ENCODE peak calls at places on chromosomes 12 and 14, in ten cellular contexts. G is sigmoid colon, K is ovary, T is stomach, Z is transverse colon, I is HepG2, E is GM12878, F is SK-N-SH, Y is esophagus muscularis mucosa, L is tibial nerve. R is an unnamed sample.

GRCh38 chr14:94387051-94388026 is 1.1 kb downstream of the SERPINA1 start:
- DNase-seq in G (peak; percentile 49), K (no peak), T (no peak), Z (no peak), I (no peak), E (no peak), F (no peak), Y (no peak), L (no peak), R (no peak)

GRCh38 chr12:80936642-80937390 is 918 bp downstream of the LIN7A start:
- DNase-seq in G (peak; percentile 69), K (peak; percentile 62), T (peak; percentile 27), Z (peak; percentile 51), I (peak; percentile 79), E (no peak), F (peak; percentile 44), Y (no peak), L (no peak), R (no peak)

GRCh38 chr12:5003025-5003666 is 40.5 kb upstream of the KCNA5 start:
- DNase-seq in G (peak; percentile 82), K (no peak), T (peak; percentile 62), Z (peak; percentile 68), I (peak; percentile 33), E (no peak), F (peak; percentile 57), Y (no peak), L (peak; percentile 45), R (no peak)

GRCh38 chr12:96720363-96720705 is 186.7 kb upstream of the NEDD1 start:
- DNase-seq in G (no peak), K (no peak), T (no peak), Z (peak; percentile 8), I (no peak), E (no peak), F (no peak), Y (no peak), L (no peak), R (no peak)

GRCh38 chr14:24329736-24330135 is 5.1 kb downstream of the ADCY4 start:
- DNase-seq in G (peak; percentile 76), K (no peak), T (peak; percentile 62), Z (peak; percentile 69), I (no peak), E (no peak), F (no peak), Y (no peak), L (peak; percentile 47), R (no peak)

GRCh38 chr12:102031852-102032251 is 29.9 kb downstream of the WASHC3 start:
- DNase-seq in G (no peak), K (no peak), T (no peak), Z (no peak), I (no peak), E (no peak), F (no peak), Y (no peak), L (no peak), R (no peak)

GRCh38 chr14:81366259-81366658 is 33.9 kb downstream of the STON2 start:
- DNase-seq in G (no peak), K (no peak), T (peak; percentile 29), Z (no peak), I (no peak), E (no peak), F (no peak), Y (peak; percentile 62), L (no peak), R (no peak)

GRCh38 chr12:10638728-10639127 is 25.3 kb upstream of the MAGOHB start:
- DNase-seq in G (no peak), K (no peak), T (no peak), Z (no peak), I (no peak), E (no peak), F (no peak), Y (no peak), L (no peak), R (no peak)

DNA sequence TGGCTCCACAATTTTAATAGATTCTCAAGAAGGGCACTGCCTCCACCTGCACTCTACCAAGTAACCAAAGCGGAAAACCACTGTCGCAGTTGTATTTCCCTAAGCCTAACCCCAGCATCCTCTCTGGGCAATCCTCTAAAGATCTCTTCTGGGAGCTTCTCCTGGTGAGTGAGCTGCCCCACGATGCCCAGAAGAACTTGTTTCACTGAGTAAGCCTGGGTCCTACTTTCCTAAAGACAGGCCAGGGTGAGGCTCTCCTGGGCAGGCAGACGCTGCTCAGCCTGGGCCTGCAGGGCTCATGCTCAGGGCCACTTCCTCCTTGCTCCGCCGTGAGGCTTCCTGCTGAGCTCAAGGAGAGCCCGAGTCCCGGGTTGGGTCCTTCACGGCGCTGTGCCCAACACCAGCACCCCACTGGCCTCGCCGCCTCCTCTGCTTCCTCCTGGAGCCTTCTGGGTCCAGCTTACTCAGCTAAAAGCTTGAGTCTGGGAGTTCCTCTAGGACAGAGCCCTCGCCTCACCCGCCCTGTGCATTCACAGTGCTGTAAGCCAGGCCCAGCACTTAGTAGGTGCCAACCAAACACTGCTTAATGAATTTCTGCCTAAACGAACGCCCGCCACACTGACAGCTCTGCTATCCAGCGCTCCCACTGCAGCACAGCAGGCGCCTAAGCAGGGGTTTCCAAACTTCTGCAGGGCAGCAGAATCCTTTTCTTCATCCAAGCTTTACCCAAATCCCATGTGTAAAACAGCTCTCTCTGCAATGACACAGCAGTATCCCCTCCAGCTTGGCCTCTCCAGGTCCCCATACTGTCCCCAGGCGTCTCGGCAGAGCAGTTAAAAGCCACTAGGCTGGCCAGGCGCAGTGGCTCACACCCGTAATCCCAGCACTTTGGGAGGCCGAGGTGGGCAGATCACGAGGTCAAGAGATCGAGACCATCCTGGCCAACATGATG is 5.7 kb downstream of the RAB35 start:
- DNase-seq in G (peak; percentile 84), K (no peak), T (peak; percentile 63), Z (peak; percentile 58), I (no peak), E (no peak), F (no peak), Y (no peak), L (no peak), R (no peak)
- TF ChIP-seq EP300 in G (no peak), K (no peak), T (no peak), Z (no peak), I (no peak), E (no peak), F (no peak), Y (no peak), L (peak; percentile 32), R (no peak)

GRCh38 chr14:41607966-41608663 is 1.4 kb downstream of the LRFN5 start:
- DNase-seq in G (peak; percentile 63), K (no peak), T (no peak), Z (no peak), I (no peak), E (no peak), F (no peak), Y (no peak), L (no peak), R (no peak)

GRCh38 chr14:41607119-41607785 is 576 bp downstream of the LRFN5 start:
- DNase-seq in G (no peak), K (no peak), T (no peak), Z (no peak), I (no peak), E (no peak), F (no peak), Y (no peak), L (no peak), R (no peak)

GRCh38 chr14:41606249-41607118 is at the start of gene LRFN5:
- DNase-seq in G (peak; percentile 67), K (peak; percentile 66), T (no peak), Z (no peak), I (no peak), E (no peak), F (peak; percentile 53), Y (no peak), L (no peak), R (no peak)

GRCh38 chr14:41604793-41605534 is 1.7 kb upstream of the LRFN5 start:
- DNase-seq in G (peak; percentile 77), K (peak; percentile 71), T (no peak), Z (no peak), I (no peak), E (no peak), F (no peak), Y (no peak), L (peak; percentile 35), R (no peak)

DNA sequence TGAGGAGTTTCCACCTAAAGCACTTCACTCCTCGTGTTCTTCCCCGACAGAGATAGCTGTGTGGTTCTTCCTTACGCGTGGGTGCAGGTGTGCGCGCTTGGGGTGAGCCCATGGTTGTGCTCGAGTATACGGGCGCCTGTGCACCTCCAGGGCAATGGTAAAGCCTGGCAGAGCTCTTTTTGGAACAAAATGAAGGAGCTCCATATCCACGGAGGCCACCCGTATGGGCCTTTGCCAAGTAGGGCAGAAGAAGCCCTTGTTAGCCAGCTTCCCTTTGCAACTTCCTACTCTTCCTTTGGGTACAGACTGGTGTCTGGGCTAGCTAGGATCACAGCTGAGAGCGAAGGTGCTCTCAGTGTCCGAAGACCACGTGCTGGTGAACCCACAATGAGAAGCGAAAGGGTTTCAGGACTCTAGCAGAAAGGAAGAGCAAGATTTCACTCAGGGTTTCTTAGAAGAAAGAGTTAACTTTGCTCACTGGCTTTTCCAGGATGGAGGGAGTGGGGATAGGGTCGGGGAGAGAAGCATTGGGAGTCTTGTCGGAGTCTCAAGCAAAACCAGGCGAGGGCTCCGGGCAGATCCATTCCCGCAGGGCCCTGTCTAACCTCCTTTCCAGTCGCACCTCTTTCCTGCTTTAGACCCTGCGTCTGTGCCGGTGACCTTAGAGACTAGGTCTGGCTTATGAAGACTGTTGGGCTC is 977 bp upstream of the LRFN5 start:
- DNase-seq in G (peak; percentile 62), K (no peak), T (no peak), Z (no peak), I (no peak), E (no peak), F (no peak), Y (no peak), L (no peak), R (no peak)
- H3K4me3 ChIP-seq in G (peak overlapping the region; percentile 41), K (peak overlapping the region; percentile 38), T (peak overlapping the region; percentile 53), Z (peak overlapping the region; percentile 59), I (no peak overlapping the region), E (no peak overlapping the region), F (no peak overlapping the region), Y (peak overlapping the region; percentile 70), L (peak overlapping the region; percentile 74), R (peak overlapping the region; percentile 75)

GRCh38 chr14:61601923-61602732 is 93.2 kb upstream of the HIF1A start:
- DNase-seq in G (no peak), K (no peak), T (no peak), Z (no peak), I (no peak), E (no peak), F (no peak), Y (no peak), L (no peak), R (no peak)
- TF ChIP-seq EP300 in G (no peak), K (no peak), T (no peak), Z (no peak), I (no peak), E (no peak), F (no peak), Y (no peak), L (no peak), R (no peak)

DNA sequence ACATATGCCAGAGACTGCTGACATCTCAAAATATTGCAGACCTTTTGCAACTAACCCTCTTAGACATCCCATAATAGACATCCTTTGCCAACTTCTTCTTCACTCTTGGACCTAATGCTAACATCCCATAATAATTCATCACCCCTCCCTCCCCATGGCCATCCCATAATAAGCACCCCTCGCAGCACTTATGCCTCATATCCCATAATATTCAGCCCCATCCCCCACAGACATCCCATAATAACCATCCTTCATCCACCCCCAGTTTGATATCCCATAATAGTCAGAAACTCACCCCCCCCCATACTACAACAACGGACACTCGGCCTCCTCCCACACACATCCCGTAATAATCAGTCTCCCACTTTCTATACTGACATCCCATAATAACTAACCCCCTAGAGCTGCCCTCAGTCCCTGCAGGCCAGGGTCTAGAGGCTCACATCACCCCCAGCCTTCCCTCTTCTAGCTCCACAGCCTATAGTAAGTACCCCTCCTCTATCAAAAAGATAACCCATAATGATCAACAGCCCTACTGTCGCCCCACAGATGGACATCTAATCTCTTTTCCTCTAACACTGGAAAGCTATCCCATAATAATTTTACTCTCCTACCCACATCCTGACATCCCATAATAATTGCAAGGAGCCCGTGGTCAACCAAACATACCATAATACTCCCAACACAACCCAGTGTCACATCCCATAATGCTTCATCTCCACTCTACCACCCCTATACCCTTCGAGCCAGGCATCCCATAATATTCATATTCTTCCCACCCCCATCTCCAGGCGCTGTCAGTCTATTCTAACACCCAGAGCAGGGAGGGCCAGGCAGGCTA is 792 bp upstream of the CHD4 start:
- DNase-seq in G (peak; percentile 82), K (peak; percentile 61), T (peak; percentile 74), Z (peak; percentile 76), I (peak; percentile 56), E (peak; percentile 67), F (peak; percentile 66), Y (no peak), L (peak; percentile 50), R (no peak)
- H3K4me3 ChIP-seq in G (no peak overlapping the region), K (no peak overlapping the region), T (no peak overlapping the region), Z (no peak overlapping the region), I (no peak overlapping the region), E (no peak overlapping the region), F (no peak overlapping the region), Y (no peak overlapping the region), L (no peak overlapping the region), R (no peak overlapping the region)